ENCODE peak calls at places on chromosomes 6 and 20, in nine cellular contexts. B is stomach; V is tibial nerve; P is cardiac fibroblast; Z is HFFc6; O is lower leg skin; H is left ventricle myocardium inferior; N is AG09309; W is CD4-positive, alpha-beta T cell. R is an unnamed sample.

GRCh38 chr20:8082999-8083398 is 49.1 kb upstream of the PLCB1 start:
- DNase-seq in B (no peak), V (peak), P (peak), Z (no peak), O (peak), H (no peak), N (no peak), W (no peak), R (no peak)

GRCh38 chr6:127121637-127121960 is 3.1 kb downstream of the RSPO3 start:
- DNase-seq in B (no peak), V (no peak), P (no peak), Z (no peak), O (no peak), H (no peak), N (no peak), W (no peak), R (no peak)

GRCh38 chr20:47352332-47353223 is 3.9 kb downstream of the ZMYND8 start:
- DNase-seq in B (peak), V (no peak), P (peak), Z (no peak), O (no peak), H (peak), N (no peak), W (no peak), R (no peak)

GRCh38 chr6:44742828-44743372 is 355.4 kb downstream of the CDC5L start:
- DNase-seq in B (no peak), V (no peak), P (no peak), Z (no peak), O (no peak), H (no peak), N (no peak), W (no peak), R (no peak)

GRCh38 chr20:62175711-62176110 is 7.1 kb upstream of the MTG2 start:
- DNase-seq in B (no peak), V (no peak), P (no peak), Z (no peak), O (no peak), H (no peak), N (no peak), W (no peak), R (no peak)

GRCh38 chr20:52179331-52180166 is 12.0 kb downstream of the ZFP64 start:
- DNase-seq in B (no peak), V (no peak), P (no peak), Z (no peak), O (no peak), H (no peak), N (no peak), W (no peak), R (no peak)

GRCh38 chr6:3228791-3229565 is 1.5 kb upstream of the TUBB2B start:
- DNase-seq in B (no peak), V (no peak), P (peak), Z (no peak), O (no peak), H (no peak), N (no peak), W (peak), R (no peak)

GRCh38 chr20:50152394-50153152 is 950 bp downstream of the PEDS1 start:
- DNase-seq in B (no peak), V (no peak), P (no peak), Z (no peak), O (no peak), H (no peak), N (no peak), W (no peak), R (no peak)

GRCh38 chr6:145887969-145888368 is 73.4 kb upstream of the FBXO30 start:
- DNase-seq in B (no peak), V (no peak), P (peak), Z (peak), O (no peak), H (peak), N (no peak), W (no peak), R (no peak)

GRCh38 chr20:53922901-53923314 is 147.5 kb downstream of the BCAS1 start:
- DNase-seq in B (no peak), V (no peak), P (peak), Z (no peak), O (no peak), H (no peak), N (no peak), W (no peak), R (no peak)

GRCh38 chr6:138307816-138308727 is 69.6 kb upstream of the SMIM28 start:
- DNase-seq in B (peak), V (peak), P (peak), Z (peak), O (no peak), H (peak), N (peak), W (no peak), R (no peak)

GRCh38 chr20:6184086-6184485 is 61.3 kb upstream of the FERMT1 start:
- DNase-seq in B (no peak), V (no peak), P (no peak), Z (no peak), O (no peak), H (no peak), N (no peak), W (no peak), R (no peak)
- TF ChIP-seq CTCF in B (no peak), V (no peak), P (no peak), Z (peak), O (no peak), H (no peak), N (no peak), W (no peak), R (no peak)

DNA sequence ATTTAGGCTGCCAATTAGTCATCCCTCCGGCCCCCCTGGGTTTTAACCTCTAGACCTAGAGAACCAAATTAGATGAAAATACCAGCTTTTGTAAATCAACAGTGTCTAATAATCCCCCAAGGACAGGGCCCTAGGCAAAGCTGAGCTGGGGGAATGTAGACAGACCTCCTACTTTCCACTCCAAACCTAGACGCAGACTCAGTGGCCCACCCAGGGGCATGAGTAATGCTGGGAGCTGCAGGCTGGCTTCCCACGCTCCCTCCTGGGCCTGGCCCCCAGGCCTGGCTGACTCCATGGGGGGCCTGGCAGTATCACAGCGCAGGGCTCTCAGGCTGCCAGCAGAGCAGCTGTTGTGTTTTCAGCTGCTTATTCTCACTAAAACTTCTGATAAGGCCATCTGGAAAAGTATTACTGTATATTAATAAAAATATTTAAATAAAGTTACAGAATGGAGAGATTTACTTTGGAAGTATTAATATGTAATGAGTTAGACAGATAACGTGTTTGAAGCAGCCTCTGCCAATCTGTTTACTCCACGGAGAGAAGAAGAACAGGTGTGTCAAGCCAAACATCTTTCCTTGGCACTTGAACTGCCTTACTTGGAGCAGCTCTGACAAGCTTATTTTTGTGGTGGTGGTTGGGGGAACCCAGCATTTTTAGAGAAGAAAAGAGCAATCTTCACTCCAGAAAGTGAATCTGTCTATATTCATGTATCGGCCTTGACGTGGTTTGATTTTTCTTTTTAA is 144.0 kb upstream of the AGPAT4 start:
- DNase-seq in B (no peak), V (peak), P (peak), Z (no peak), O (no peak), H (peak), N (peak), W (no peak), R (no peak)
- TF ChIP-seq CTCF in B (no peak), V (no peak), P (no peak), Z (no peak), O (no peak), H (no peak), N (no peak), W (no peak), R (no peak)

GRCh38 chr6:36139431-36139830 is 9.1 kb downstream of the MAPK13 start:
- DNase-seq in B (no peak), V (no peak), P (peak), Z (no peak), O (no peak), H (no peak), N (no peak), W (no peak), R (no peak)
- TF ChIP-seq CTCF in B (no peak), V (peak), P (peak), Z (peak), O (no peak), H (no peak), N (peak), W (no peak), R (no peak)

GRCh38 chr6:104095661-104096416 is 763.9 kb downstream of the HACE1 start:
- DNase-seq in B (no peak), V (no peak), P (no peak), Z (no peak), O (no peak), H (no peak), N (no peak), W (no peak), R (no peak)
- TF ChIP-seq CTCF in B (no peak), V (no peak), P (no peak), Z (no peak), O (no peak), H (no peak), N (no peak), W (no peak), R (no peak)

DNA sequence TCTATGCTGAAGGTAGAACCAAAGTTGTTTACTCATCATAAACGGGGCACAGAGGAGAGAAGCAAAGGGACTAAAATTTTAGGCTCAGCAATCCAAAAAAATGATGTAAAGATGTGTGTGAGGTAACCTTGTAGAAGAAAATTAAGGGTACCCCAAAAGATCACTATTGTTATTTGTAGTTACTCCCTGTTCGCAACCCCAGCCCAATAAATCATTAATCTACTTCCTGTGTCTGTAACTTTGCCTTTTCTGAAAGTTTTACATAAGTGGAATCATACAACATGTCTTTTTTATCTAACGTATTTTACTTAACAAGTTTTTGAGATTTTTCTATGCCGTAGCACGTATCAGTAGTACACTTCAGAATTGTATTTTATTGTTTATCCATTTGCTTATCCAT is 1114.8 kb upstream of the GJE1 start:
- DNase-seq in B (no peak), V (no peak), P (no peak), Z (no peak), O (no peak), H (no peak), N (no peak), W (no peak), R (no peak)
- TF ChIP-seq CTCF in B (no peak), V (no peak), P (no peak), Z (no peak), O (no peak), H (no peak), N (no peak), W (no peak), R (no peak)

DNA sequence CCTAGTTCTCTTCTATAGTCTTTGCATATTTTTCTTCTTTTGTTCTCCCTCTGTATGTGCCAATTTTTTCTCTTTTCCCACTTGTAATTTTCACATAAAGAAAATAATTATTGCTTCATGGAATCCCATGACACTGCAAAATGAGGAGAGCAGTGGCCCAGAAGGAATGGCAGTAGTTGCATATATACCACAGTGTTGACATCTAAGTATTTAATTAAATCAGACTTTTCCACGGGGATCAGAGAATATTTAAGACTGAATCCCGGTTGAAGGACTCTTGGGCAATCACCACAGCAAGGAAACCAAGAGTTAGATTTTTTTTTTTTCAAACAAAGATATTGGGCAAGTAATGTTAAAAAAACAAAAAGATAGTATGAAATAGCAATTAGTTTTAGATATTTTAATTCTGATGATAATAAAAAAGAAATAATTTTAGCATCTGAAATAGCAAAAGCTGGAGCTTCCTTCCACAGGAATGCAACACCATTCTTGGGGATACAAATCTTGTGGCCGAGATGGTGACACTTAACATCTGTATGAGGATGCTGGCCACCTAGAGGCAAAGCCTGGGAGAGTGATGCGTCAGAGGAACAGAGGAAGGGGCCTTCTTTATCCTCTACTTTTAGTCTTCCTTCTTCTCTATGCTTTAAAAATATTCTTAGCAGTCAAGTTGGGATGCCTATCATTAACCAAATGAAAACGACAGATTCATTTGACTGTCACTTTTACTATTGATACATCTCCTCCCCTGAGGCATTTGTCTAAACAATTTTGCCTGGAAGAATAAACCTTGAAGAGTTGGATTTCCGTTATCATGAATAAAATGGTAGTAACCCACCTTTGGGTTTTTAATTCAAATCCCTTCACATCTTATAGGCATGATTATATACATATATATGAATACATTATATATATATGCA is 356.2 kb downstream of the GJA1 start:
- DNase-seq in B (no peak), V (no peak), P (peak), Z (no peak), O (no peak), H (no peak), N (peak), W (no peak), R (no peak)
- TF ChIP-seq CTCF in B (no peak), V (no peak), P (peak), Z (peak), O (no peak), H (peak), N (peak), W (no peak), R (no peak)

GRCh38 chr6:36809156-36809555 is 30.1 kb downstream of the CPNE5 start:
- DNase-seq in B (no peak), V (no peak), P (no peak), Z (no peak), O (no peak), H (no peak), N (no peak), W (no peak), R (no peak)

GRCh38 chr6:36807143-36807542 is 32.1 kb downstream of the CPNE5 start:
- DNase-seq in B (no peak), V (no peak), P (no peak), Z (no peak), O (no peak), H (no peak), N (no peak), W (no peak), R (no peak)

GRCh38 chr6:36807750-36808149 is 31.5 kb downstream of the CPNE5 start:
- DNase-seq in B (no peak), V (no peak), P (no peak), Z (no peak), O (no peak), H (no peak), N (no peak), W (no peak), R (no peak)

GRCh38 chr6:36808634-36809033 is 30.6 kb downstream of the CPNE5 start:
- DNase-seq in B (no peak), V (no peak), P (no peak), Z (no peak), O (no peak), H (no peak), N (no peak), W (no peak), R (no peak)

DNA sequence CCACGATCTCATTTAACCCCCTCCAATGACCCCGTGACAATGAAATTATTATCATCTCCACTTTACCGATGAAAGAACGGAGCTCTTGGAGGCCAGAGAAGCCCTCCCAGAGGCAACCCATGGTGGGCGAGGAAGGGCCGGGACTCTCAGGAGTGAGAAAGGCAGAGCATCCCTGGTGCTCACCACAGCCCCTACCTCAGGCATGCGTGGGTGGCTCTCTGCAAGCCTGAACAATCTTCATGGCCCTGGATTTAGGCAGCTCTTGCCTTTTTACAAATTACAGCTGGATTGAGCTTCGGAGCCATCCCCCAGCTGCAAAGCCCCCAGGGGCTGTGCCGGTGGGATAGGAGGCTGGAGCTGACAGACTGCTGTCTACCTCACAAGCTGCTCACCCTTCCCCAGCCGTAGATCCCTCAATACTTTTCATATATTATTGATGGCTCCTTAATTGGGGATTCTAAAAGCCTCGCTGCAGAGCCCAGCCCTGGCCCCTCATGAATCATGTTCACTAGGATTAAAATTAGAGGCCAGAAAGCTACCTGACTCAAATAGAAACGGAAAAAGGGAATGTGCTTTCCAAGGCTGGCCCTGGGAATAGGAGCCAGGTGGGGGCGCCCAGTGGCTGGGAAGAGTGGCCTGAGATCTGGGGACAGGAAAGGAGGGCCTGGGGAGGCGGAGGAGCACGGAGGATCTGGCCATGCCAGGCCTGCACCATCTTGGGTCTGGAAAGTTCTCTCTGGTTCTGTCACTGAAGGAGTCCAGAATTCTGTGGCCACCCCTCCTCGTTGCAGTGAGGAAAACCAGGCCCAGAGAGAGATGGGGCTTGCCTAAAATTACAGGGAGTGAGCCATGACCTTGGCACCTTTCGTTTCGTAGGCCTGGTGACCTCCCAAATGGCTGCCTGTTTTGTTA is 29.1 kb downstream of the CPNE5 start:
- DNase-seq in B (no peak), V (no peak), P (no peak), Z (no peak), O (no peak), H (no peak), N (no peak), W (no peak), R (no peak)
- TF ChIP-seq CTCF in B (no peak), V (no peak), P (peak), Z (no peak), O (no peak), H (no peak), N (no peak), W (no peak), R (no peak)

GRCh38 chr20:9099372-9099771 is 30.5 kb downstream of the PLCB4 start:
- DNase-seq in B (no peak), V (no peak), P (no peak), Z (no peak), O (no peak), H (no peak), N (no peak), W (no peak), R (no peak)
- TF ChIP-seq CTCF in B (no peak), V (no peak), P (no peak), Z (peak), O (no peak), H (peak), N (no peak), W (no peak), R (no peak)

GRCh38 chr20:16801919-16802651 is 53.9 kb downstream of the OTOR start:
- DNase-seq in B (peak), V (peak), P (peak), Z (peak), O (peak), H (peak), N (no peak), W (peak), R (peak)
- TF ChIP-seq CTCF in B (peak), V (peak), P (peak), Z (peak), O (no peak), H (peak), N (peak), W (peak), R (peak)

DNA sequence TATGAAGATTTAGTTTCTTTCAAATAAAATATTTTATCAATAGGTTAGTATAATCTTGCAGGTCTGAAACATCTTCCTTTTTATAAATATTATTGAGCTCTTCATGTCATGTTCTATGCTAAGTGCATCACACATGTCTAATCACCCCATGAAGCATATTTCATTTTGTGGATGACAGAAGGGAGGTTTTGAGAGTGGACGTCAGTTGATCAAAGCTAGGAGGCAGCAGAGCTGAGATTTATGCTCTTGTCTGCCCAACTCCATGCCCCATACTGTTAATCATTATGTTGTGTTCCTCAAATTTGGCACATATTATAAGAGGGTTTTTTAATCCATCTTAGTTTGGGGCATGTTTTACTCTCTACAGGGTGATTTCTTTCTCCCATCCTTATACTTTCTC is 22.7 kb downstream of the DSE start:
- DNase-seq in B (no peak), V (no peak), P (no peak), Z (no peak), O (no peak), H (no peak), N (no peak), W (no peak), R (no peak)
- TF ChIP-seq CTCF in B (no peak), V (peak), P (peak), Z (peak), O (no peak), H (no peak), N (no peak), W (no peak), R (no peak)